ENCODE peak calls at places on chromosomes 5 and 9, in six cellular contexts. J is ovary, Z is IMR-90, O is transverse colon, A is prostate gland, Y is GM12892. K is an unnamed sample.

GRCh38 chr5:122915717-122916399 is 70.4 kb downstream of the SNX24 start:
- DNase-seq in J (no peak), Z (no peak), O (no peak), A (no peak), Y (peak), K (no peak)

GRCh38 chr5:55063899-55064298 is 38.5 kb upstream of the GZMA start:
- DNase-seq in J (no peak), Z (peak), O (no peak), A (no peak), Y (no peak), K (no peak)

GRCh38 chr9:73131376-73131775 is 20.3 kb upstream of the ANXA1 start:
- DNase-seq in J (no peak), Z (no peak), O (no peak), A (no peak), Y (no peak), K (no peak)

GRCh38 chr5:65825388-65826328 is 100.7 kb upstream of the ERBIN start:
- DNase-seq in J (no peak), Z (no peak), O (no peak), A (no peak), Y (no peak), K (no peak)

GRCh38 chr9:116592926-116593325 is 94.2 kb upstream of the TRIM32 start:
- DNase-seq in J (no peak), Z (no peak), O (no peak), A (no peak), Y (no peak), K (peak)

GRCh38 chr5:15719784-15720183 is 219.8 kb downstream of the FBXL7 start:
- DNase-seq in J (no peak), Z (no peak), O (no peak), A (peak), Y (no peak), K (no peak)

GRCh38 chr5:92641031-92641962 is 939.7 kb downstream of the NR2F1-AS1 start:
- DNase-seq in J (peak), Z (peak), O (no peak), A (peak), Y (no peak), K (no peak)

GRCh38 chr5:558326-558725 is 34.1 kb upstream of the SLC9A3 start:
- DNase-seq in J (no peak), Z (no peak), O (peak), A (no peak), Y (no peak), K (no peak)

GRCh38 chr9:129283290-129283691 is 105.2 kb upstream of the IER5L start:
- DNase-seq in J (peak), Z (no peak), O (no peak), A (no peak), Y (no peak), K (no peak)

GRCh38 chr9:87888501-87888900 is 5.8 kb downstream of the SPATA31E1 start:
- DNase-seq in J (no peak), Z (no peak), O (no peak), A (no peak), Y (no peak), K (no peak)

GRCh38 chr5:142342128-142342981 is 17.5 kb upstream of the SPRY4 start:
- DNase-seq in J (no peak), Z (peak), O (no peak), A (no peak), Y (no peak), K (no peak)

GRCh38 chr5:98258939-98259338 is 514.5 kb upstream of the RGMB start:
- DNase-seq in J (no peak), Z (no peak), O (no peak), A (no peak), Y (no peak), K (no peak)

GRCh38 chr9:136858844-136859757 is 7.0 kb downstream of the MAMDC4 start:
- DNase-seq in J (peak), Z (peak), O (peak), A (peak), Y (no peak), K (no peak)

GRCh38 chr9:120439147-120439546 is 140.8 kb downstream of the CDK5RAP2 start:
- DNase-seq in J (no peak), Z (peak), O (no peak), A (no peak), Y (no peak), K (no peak)

GRCh38 chr9:96509848-96510247 is 59.9 kb downstream of the HABP4 start:
- DNase-seq in J (no peak), Z (no peak), O (no peak), A (no peak), Y (no peak), K (no peak)

GRCh38 chr5:160436017-160436416 is 14.4 kb downstream of the PTTG1 start:
- DNase-seq in J (no peak), Z (no peak), O (no peak), A (no peak), Y (no peak), K (no peak)

GRCh38 chr9:96875460-96876142 is 21.3 kb upstream of the ZNF782 start:
- DNase-seq in J (no peak), Z (peak), O (peak), A (peak), Y (peak), K (no peak)

GRCh38 chr5:107670927-107671741 is at the start of gene EFNA5:
- DNase-seq in J (peak), Z (peak), O (peak), A (peak), Y (peak), K (peak)

GRCh38 chr5:107673368-107674136 is 2.8 kb upstream of the EFNA5 start:
- DNase-seq in J (peak), Z (peak), O (peak), A (peak), Y (peak), K (peak)

GRCh38 chr5:107673106-107673367 is 2.3 kb upstream of the EFNA5 start:
- DNase-seq in J (no peak), Z (peak), O (no peak), A (no peak), Y (peak), K (no peak)

GRCh38 chr5:107671742-107672211 is 1.0 kb upstream of the EFNA5 start:
- DNase-seq in J (no peak), Z (peak), O (peak), A (no peak), Y (peak), K (no peak)

GRCh38 chr5:107672212-107673105 is 1.7 kb upstream of the EFNA5 start:
- DNase-seq in J (peak), Z (peak), O (peak), A (peak), Y (peak), K (peak)
- TF ChIP-seq POLR2A in J (no peak), Z (no peak), O (no peak), A (peak), Y (no peak), K (no peak)

DNA sequence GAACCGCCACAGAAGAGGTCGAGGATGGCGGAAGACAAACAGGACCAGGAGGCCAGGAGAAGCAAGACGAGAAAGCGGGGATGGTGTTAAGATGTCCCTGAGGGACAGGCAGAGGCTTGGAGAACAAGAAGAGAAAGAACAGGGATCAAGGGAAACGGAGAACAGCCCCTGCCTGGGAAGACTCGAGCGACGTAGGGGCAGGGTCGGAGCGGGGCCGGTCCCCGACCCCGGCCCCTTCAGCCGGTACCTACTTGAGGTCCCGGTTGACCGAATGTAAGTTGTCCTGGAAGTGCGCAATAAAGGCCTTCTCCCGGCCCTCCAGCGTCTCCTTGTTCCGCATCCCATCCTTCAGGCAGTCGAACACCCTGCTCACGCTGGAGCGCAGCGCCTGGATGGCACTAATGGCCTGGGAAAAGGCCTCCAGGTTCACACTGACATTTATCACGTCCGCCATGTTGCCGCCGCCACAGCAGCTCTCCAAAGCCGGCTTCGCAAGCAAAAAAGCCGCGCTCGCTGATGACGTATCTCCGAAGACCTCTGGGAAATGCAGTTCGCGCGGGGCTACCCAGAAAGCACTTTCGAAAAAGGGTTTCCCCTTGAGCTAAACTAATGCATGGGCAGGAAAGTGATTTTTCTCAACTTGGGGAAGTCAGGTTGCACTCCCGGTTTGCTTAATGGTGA is at the start of gene MED27:
- DNase-seq in J (peak), Z (peak), O (peak), A (peak), Y (peak), K (peak)
- TF ChIP-seq POLR2A in J (no peak), Z (peak), O (peak), A (no peak), Y (peak), K (no peak)

GRCh38 chr5:16976625-16977008 is 40.5 kb upstream of the MYO10 start:
- DNase-seq in J (no peak), Z (no peak), O (no peak), A (no peak), Y (no peak), K (peak)

GRCh38 chr5:16980983-16981382 is 44.9 kb upstream of the MYO10 start:
- DNase-seq in J (no peak), Z (peak), O (no peak), A (no peak), Y (no peak), K (peak)

GRCh38 chr5:16975950-16976624 is 40.0 kb upstream of the MYO10 start:
- DNase-seq in J (no peak), Z (no peak), O (no peak), A (no peak), Y (no peak), K (peak)

GRCh38 chr5:16974981-16975380 is 38.9 kb upstream of the MYO10 start:
- DNase-seq in J (no peak), Z (no peak), O (no peak), A (no peak), Y (no peak), K (no peak)

DNA sequence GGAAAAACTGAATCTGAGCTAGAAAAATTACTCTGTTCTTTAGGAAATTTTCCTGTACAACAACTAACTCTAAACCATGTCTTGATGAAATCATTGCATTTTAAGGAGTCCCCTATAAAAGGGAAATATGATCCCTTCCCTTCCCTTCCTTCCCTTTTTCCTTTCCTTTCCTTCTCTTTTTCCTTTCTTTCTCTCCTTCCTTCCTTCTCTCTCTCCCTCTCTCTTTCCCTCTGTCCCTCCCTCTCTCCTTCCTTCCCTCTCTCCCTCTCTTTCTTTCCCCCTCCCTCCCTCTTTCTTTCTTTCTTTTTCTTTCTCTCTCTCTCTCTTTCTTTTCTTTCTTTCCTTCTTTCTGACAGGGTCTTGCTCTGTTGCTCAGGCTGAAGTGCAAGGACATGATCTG is 42.2 kb upstream of the MYO10 start:
- DNase-seq in J (no peak), Z (no peak), O (no peak), A (no peak), Y (no peak), K (no peak)
- TF ChIP-seq POLR2A in J (no peak), Z (no peak), O (no peak), A (no peak), Y (no peak), K (no peak)

GRCh38 chr5:57111993-57112392 is 61.9 kb upstream of the GPBP1 start:
- DNase-seq in J (no peak), Z (no peak), O (peak), A (no peak), Y (no peak), K (no peak)
- TF ChIP-seq POLR2A in J (no peak), Z (no peak), O (no peak), A (no peak), Y (no peak), K (no peak)